ENCODE peak calls at places on chromosomes 3 and 15, in six cellular contexts. U is T follicular helper cell, O is fibroblast of villous mesenchyme, Y is activated T-helper 1 cell treated with Interleukin-2 at 50 U/mL for 16 hours, Q is EL, M is NCI-H1092. I is an unnamed sample.

GRCh38 chr15:51647128-51647562 is 24.6 kb upstream of the DMXL2 start:
- DNase-seq in U (no peak), O (peak; percentile 89), Y (no peak), Q (peak; percentile 79), M (peak; percentile 26), I (peak; percentile 42)

GRCh38 chr3:187833799-187834578 is 88.7 kb upstream of the BCL6 start:
- DNase-seq in U (no peak), O (no peak), Y (no peak), Q (no peak), M (no peak), I (no peak)

GRCh38 chr3:148880681-148881080 is 15.6 kb downstream of the CPA3 start:
- DNase-seq in U (no peak), O (no peak), Y (no peak), Q (peak; percentile 58), M (no peak), I (no peak)

GRCh38 chr3:128466840-128467541 is at the start of gene DNAJB8:
- DNase-seq in U (no peak), O (no peak), Y (no peak), Q (no peak), M (no peak), I (no peak)

GRCh38 chr15:50051811-50052419 is 67.1 kb downstream of the ATP8B4 start:
- DNase-seq in U (no peak), O (peak; percentile 91), Y (no peak), Q (peak; percentile 73), M (no peak), I (peak; percentile 54)

GRCh38 chr3:41117398-41117870 is 81.9 kb upstream of the CTNNB1 start:
- DNase-seq in U (peak; percentile 70), O (peak; percentile 98), Y (peak; percentile 79), Q (peak; percentile 98), M (no peak), I (peak; percentile 54)

GRCh38 chr15:58889363-58889762 is 44.1 kb downstream of the SLTM start:
- DNase-seq in U (no peak), O (no peak), Y (no peak), Q (no peak), M (no peak), I (no peak)

GRCh38 chr15:34362047-34362773 is 4.8 kb downstream of the LPCAT4 start:
- DNase-seq in U (no peak), O (no peak), Y (no peak), Q (no peak), M (no peak), I (no peak)

GRCh38 chr15:25678498-25678865 is 184.6 kb downstream of the ATP10A start:
- DNase-seq in U (no peak), O (no peak), Y (no peak), Q (no peak), M (no peak), I (no peak)

GRCh38 chr15:45674646-45675045 is 39.8 kb downstream of the SQOR start:
- DNase-seq in U (no peak), O (no peak), Y (no peak), Q (no peak), M (no peak), I (no peak)

GRCh38 chr15:66854012-66854965 is 152.3 kb downstream of the SMAD6 start:
- DNase-seq in U (no peak), O (peak; percentile 49), Y (no peak), Q (no peak), M (no peak), I (no peak)

GRCh38 chr3:107328074-107328473 is 49.2 kb upstream of the CCDC54 start:
- DNase-seq in U (no peak), O (no peak), Y (no peak), Q (no peak), M (no peak), I (no peak)

GRCh38 chr15:41013698-41014414 is 60.6 kb downstream of the CHAC1 start:
- DNase-seq in U (no peak), O (peak; percentile 89), Y (no peak), Q (no peak), M (no peak), I (no peak)

GRCh38 chr3:85780806-85781205 is 822.0 kb downstream of the CADM2 start:
- DNase-seq in U (no peak), O (no peak), Y (no peak), Q (no peak), M (no peak), I (no peak)

GRCh38 chr3:196627043-196627442 is 12.5 kb upstream of the NRROS start:
- DNase-seq in U (no peak), O (no peak), Y (no peak), Q (no peak), M (no peak), I (no peak)

GRCh38 chr3:54574906-54575305 is 353.0 kb downstream of the LRTM1 start:
- DNase-seq in U (no peak), O (no peak), Y (no peak), Q (no peak), M (no peak), I (no peak)

GRCh38 chr3:16673530-16673929 is 68.3 kb upstream of the DAZL start:
- DNase-seq in U (no peak), O (peak; percentile 39), Y (no peak), Q (no peak), M (no peak), I (no peak)

GRCh38 chr3:42519568-42519962 is 17.1 kb downstream of the VIPR1 start:
- DNase-seq in U (no peak), O (no peak), Y (no peak), Q (no peak), M (no peak), I (no peak)

GRCh38 chr3:172673210-172673679 is 37.6 kb downstream of the NCEH1 start:
- DNase-seq in U (peak; percentile 30), O (peak; percentile 79), Y (peak; percentile 8), Q (peak; percentile 74), M (peak; percentile 60), I (peak; percentile 57)

GRCh38 chr3:197025736-197026480 is 3.7 kb downstream of the MELTF start:
- DNase-seq in U (no peak), O (no peak), Y (no peak), Q (no peak), M (no peak), I (peak; percentile 10)

GRCh38 chr15:34353627-34354026 is 10.5 kb downstream of the NUTM1 start:
- DNase-seq in U (no peak), O (no peak), Y (no peak), Q (no peak), M (no peak), I (no peak)

GRCh38 chr15:66679043-66679656 is 22.9 kb upstream of the SMAD6 start:
- DNase-seq in U (no peak), O (peak; percentile 42), Y (no peak), Q (no peak), M (no peak), I (no peak)

GRCh38 chr3:17979248-17979647 is 236.8 kb upstream of the TBC1D5 start:
- DNase-seq in U (no peak), O (no peak), Y (no peak), Q (no peak), M (no peak), I (peak; percentile 11)